ENCODE peak calls at places on chromosomes 2 and 18, in ten cellular contexts. K is endothelial cell of umbilical vein; J is upper lobe of right lung; L is activated CD8-positive, alpha-beta memory T cell treated with anti-CD3 and anti-CD28 coated beads for 48 hours; P is AG04449; M is A172; U is NCI-H1092 treated with DMSO at 0.1 percent for 48 hours; H is keratinocyte; N is stimulated activated naive B cell treated with anti-CD40 and anti-IgM and Interleukin-4, amounts not matched to agents 10 μg/mL and 1 μg/mL and 100 μg/mL, for 72 hours; F is tibial nerve. Q is an unnamed sample.

GRCh38 chr2:179412116-179412515 is 147.5 kb upstream of the SESTD1 start:
- DNase-seq in L (no peak), N (no peak), P (no peak), F (no peak), J (no peak), K (no peak), H (no peak), U (no peak), M (no peak), Q (no peak)

GRCh38 chr18:50871846-50872245 is 7.1 kb upstream of the ME2 start:
- DNase-seq in U (no peak), F (no peak), J (no peak), H (no peak), M (no peak), L (no peak), P (no peak), K (no peak), N (no peak), Q (no peak)

GRCh38 chr18:23191952-23192662 is 56.8 kb downstream of the CABLES1 start:
- DNase-seq in M (peak), N (no peak), J (no peak), U (peak), L (no peak), F (no peak), K (peak), H (no peak), P (peak), Q (no peak)

GRCh38 chr2:144708641-144709040 is 188.7 kb upstream of the ZEB2 start:
- DNase-seq in H (no peak), J (no peak), L (no peak), U (no peak), K (no peak), M (no peak), P (no peak), N (no peak), F (no peak), Q (no peak)

GRCh38 chr18:25561923-25562322 is 210.0 kb upstream of the ZNF521 start:
- DNase-seq in K (peak), J (no peak), U (no peak), L (no peak), M (no peak), P (no peak), F (no peak), H (no peak), N (no peak), Q (no peak)

GRCh38 chr2:121506187-121506586 is 24.5 kb upstream of the RNU4ATAC start:
- DNase-seq in N (no peak), F (no peak), L (no peak), P (no peak), U (no peak), H (no peak), J (no peak), M (no peak), K (no peak), Q (no peak)

GRCh38 chr2:25431604-25432003 is 89.9 kb upstream of the DNMT3A start:
- DNase-seq in P (no peak), H (no peak), K (no peak), J (no peak), U (no peak), N (no peak), F (no peak), L (no peak), M (no peak), Q (no peak)

GRCh38 chr18:9775172-9775571 is 67.1 kb downstream of the RAB31 start:
- DNase-seq in F (peak), N (no peak), L (no peak), P (no peak), K (no peak), M (no peak), H (no peak), J (no peak), U (no peak), Q (no peak)

GRCh38 chr2:159010340-159010739 is 41.9 kb downstream of the TANC1 start:
- DNase-seq in H (no peak), P (no peak), F (no peak), U (no peak), K (peak), N (no peak), M (peak), L (no peak), J (no peak), Q (no peak)

GRCh38 chr18:51077217-51077616 is 47.2 kb downstream of the SMAD4 start:
- DNase-seq in K (no peak), N (no peak), M (no peak), P (no peak), F (no peak), H (no peak), L (no peak), J (no peak), U (no peak), Q (no peak)

GRCh38 chr2:63484481-63484880 is 103.8 kb downstream of the WDPCP start:
- DNase-seq in F (no peak), M (no peak), H (no peak), P (no peak), K (no peak), U (no peak), J (no peak), L (no peak), N (no peak), Q (no peak)

GRCh38 chr2:181771355-181771754 is 91.0 kb upstream of the NEUROD1 start:
- DNase-seq in K (no peak), F (no peak), M (no peak), H (no peak), P (no peak), U (no peak), N (no peak), J (no peak), L (no peak), Q (no peak)

GRCh38 chr18:10230072-10230471 is 224.4 kb upstream of the APCDD1 start:
- DNase-seq in L (no peak), P (peak), U (no peak), K (peak), H (peak), J (no peak), F (no peak), N (no peak), M (peak), Q (no peak)

GRCh38 chr18:2070636-2071035 is 500.7 kb downstream of the METTL4 start:
- DNase-seq in P (no peak), F (no peak), K (no peak), N (no peak), L (no peak), M (no peak), U (peak), H (no peak), J (no peak), Q (peak)

GRCh38 chr2:220959391-220959802 is 612.7 kb downstream of the EPHA4 start:
- DNase-seq in N (no peak), M (no peak), P (no peak), K (peak), U (peak), L (no peak), H (no peak), F (no peak), J (no peak), Q (no peak)

GRCh38 chr2:43041661-43042360 is 184.6 kb downstream of the ZFP36L2 start:
- DNase-seq in F (no peak), N (no peak), P (peak), L (no peak), H (peak), M (peak), K (peak), J (peak), U (no peak), Q (no peak)

GRCh38 chr2:136582631-136583205 is 182.6 kb upstream of the THSD7B start:
- DNase-seq in K (no peak), L (no peak), P (no peak), H (no peak), J (no peak), U (no peak), M (no peak), F (peak), N (no peak), Q (no peak)

GRCh38 chr2:19349911-19350677 is 8.3 kb downstream of the OSR1 start:
- DNase-seq in L (no peak), H (no peak), N (no peak), U (no peak), K (peak), M (no peak), J (peak), P (no peak), F (no peak), Q (no peak)

GRCh38 chr2:179237209-179237946 is 27.3 kb downstream of the SESTD1 start:
- DNase-seq in L (no peak), M (no peak), K (no peak), P (no peak), J (no peak), N (no peak), F (no peak), U (no peak), H (no peak), Q (no peak)

GRCh38 chr2:119474371-119475224 is 42.9 kb downstream of the TMEM37 start:
- DNase-seq in F (no peak), M (no peak), N (no peak), H (no peak), K (no peak), J (no peak), P (no peak), L (no peak), U (no peak), Q (no peak)

GRCh38 chr18:58896734-58897508 is 32.2 kb downstream of the ZNF532 start:
- DNase-seq in U (no peak), K (no peak), H (no peak), F (no peak), M (no peak), J (no peak), L (no peak), N (no peak), P (no peak), Q (no peak)

GRCh38 chr2:143145056-143145455 is 15.8 kb downstream of the ARHGAP15 start:
- DNase-seq in J (no peak), F (no peak), N (no peak), K (no peak), M (no peak), P (no peak), H (no peak), L (no peak), U (no peak), Q (no peak)

GRCh38 chr18:76450452-76450851 is 44.6 kb downstream of the ZNF516 start:
- DNase-seq in P (no peak), H (no peak), U (peak), J (no peak), N (no peak), K (no peak), L (no peak), M (no peak), F (no peak), Q (no peak)

GRCh38 chr2:68411397-68412126 is 46.5 kb downstream of the PLEK start:
- DNase-seq in L (no peak), P (no peak), M (no peak), J (no peak), U (no peak), F (no peak), H (no peak), K (no peak), N (no peak), Q (no peak)

GRCh38 chr2:194090251-194090905 is 1566.6 kb upstream of the SLC39A10 start:
- DNase-seq in P (no peak), K (no peak), M (no peak), N (no peak), F (no peak), L (no peak), H (no peak), U (no peak), J (peak), Q (no peak)

GRCh38 chr2:204074434-204074833 is 137.9 kb downstream of the ICOS start:
- DNase-seq in U (no peak), H (no peak), P (no peak), M (no peak), F (no peak), L (no peak), K (no peak), N (no peak), J (no peak), Q (no peak)

GRCh38 chr2:165466386-165466785 is 3.1 kb upstream of the CSRNP3 start:
- DNase-seq in L (no peak), P (no peak), J (no peak), K (no peak), M (no peak), F (no peak), N (no peak), U (no peak), H (no peak), Q (no peak)

GRCh38 chr18:9333441-9334350 is 877 bp upstream of the TWSG1 start:
- DNase-seq in L (peak), P (no peak), K (peak), J (no peak), H (no peak), U (no peak), N (peak), F (no peak), M (no peak), Q (peak)

GRCh38 chr2:53755022-53755630 is 12.5 kb upstream of the CHAC2 start:
- DNase-seq in P (no peak), H (no peak), M (no peak), K (no peak), L (no peak), J (peak), U (no peak), F (peak), N (no peak), Q (no peak)

GRCh38 chr2:226995625-226996041 is 159.8 kb downstream of the RHBDD1 start:
- DNase-seq in P (no peak), U (no peak), L (peak), M (peak), J (no peak), K (no peak), H (no peak), N (peak), F (no peak), Q (no peak)

GRCh38 chr2:55779459-55780421 is 86.1 kb upstream of the PNPT1 start:
- DNase-seq in P (no peak), H (peak), M (peak), K (peak), N (no peak), J (no peak), L (no peak), F (no peak), U (no peak), Q (no peak)

GRCh38 chr2:172096661-172097547 is 5.8 kb downstream of the DLX2 start:
- DNase-seq in M (peak), N (no peak), F (no peak), P (peak), U (peak), K (peak), H (peak), L (no peak), J (no peak), Q (no peak)

GRCh38 chr2:177724398-177725287 is 332.1 kb downstream of the AGPS start:
- DNase-seq in F (peak), M (peak), U (peak), H (no peak), L (peak), J (no peak), P (no peak), K (peak), N (peak), Q (peak)

GRCh38 chr18:75482880-75483279 is 55.4 kb upstream of the SMIM21 start:
- DNase-seq in H (no peak), N (no peak), M (peak), U (no peak), F (no peak), P (no peak), J (no peak), L (no peak), K (no peak), Q (no peak)

GRCh38 chr2:173126819-173127218 is 51.2 kb downstream of the MAP3K20 start:
- DNase-seq in L (no peak), M (peak), H (no peak), P (no peak), F (no peak), K (no peak), J (no peak), U (no peak), N (no peak), Q (no peak)

GRCh38 chr2:106147159-106147558 is 46.9 kb downstream of the UXS1 start:
- DNase-seq in U (no peak), N (no peak), F (no peak), P (peak), J (no peak), K (peak), L (no peak), H (no peak), M (peak), Q (no peak)